ENCODE peak calls at places on chromosome 18, in ten cellular contexts. C is heart left ventricle, P is right lobe of liver, I is PC-3, F is cardiac muscle cell, K is fibroblast of mammary gland, Z is left lung, E is hepatocyte, Y is lower leg skin, H is A549. M is an unnamed sample.
A peak's percentile ranks its signal among the peaks of the same experiment; 100 is the strongest.

GRCh38 chr18:59659486-59660187 is 37.6 kb downstream of the CCBE1 start:
- DNase-seq in Z (no peak), F (no peak), P (no peak), H (no peak), K (no peak), Y (no peak), I (peak; percentile 58), C (no peak), E (no peak), M (no peak)

GRCh38 chr18:75474332-75474731 is 46.8 kb upstream of the SMIM21 start:
- DNase-seq in I (no peak), P (no peak), C (no peak), Z (no peak), F (no peak), H (no peak), E (no peak), Y (no peak), K (peak; percentile 7), M (peak; percentile 53)

GRCh38 chr18:79523738-79524180 is 128.0 kb downstream of the NFATC1 start:
- DNase-seq in K (no peak), F (no peak), H (no peak), Y (no peak), C (no peak), E (no peak), P (peak; percentile 16), Z (peak; percentile 37), I (no peak), M (no peak)

GRCh38 chr18:4248686-4249085 is 206.4 kb downstream of the DLGAP1 start:
- DNase-seq in F (no peak), E (no peak), I (no peak), Z (no peak), P (no peak), K (no peak), Y (no peak), H (no peak), C (no peak), M (no peak)

GRCh38 chr18:75219684-75220083 is 9.1 kb downstream of the TSHZ1 start:
- DNase-seq in C (no peak), E (no peak), Z (no peak), Y (no peak), K (no peak), H (no peak), I (no peak), F (no peak), P (no peak), M (no peak)

GRCh38 chr18:76428396-76429261 is 66.4 kb downstream of the ZNF516 start:
- DNase-seq in Z (no peak), Y (no peak), I (no peak), K (peak; percentile 81), H (no peak), E (no peak), C (no peak), F (no peak), P (no peak), M (no peak)

GRCh38 chr18:36561046-36561445 is 263.5 kb downstream of the FHOD3 start:
- DNase-seq in F (no peak), P (no peak), K (no peak), C (no peak), E (no peak), Z (no peak), I (no peak), Y (no peak), H (no peak), M (no peak)

GRCh38 chr18:79926306-79926705 is 25.1 kb downstream of the SLC66A2 start:
- DNase-seq in I (no peak), F (no peak), Z (peak; percentile 5), Y (peak; percentile 8), K (no peak), E (no peak), C (no peak), P (peak; percentile 26), H (no peak), M (no peak)

GRCh38 chr18:58400337-58400885 is 228.5 kb downstream of the ALPK2 start:
- DNase-seq in F (peak; percentile 18), H (no peak), E (peak; percentile 56), I (no peak), K (peak; percentile 92), Y (no peak), Z (no peak), C (no peak), P (no peak), M (no peak)

GRCh38 chr18:7743256-7743655 is 176.1 kb downstream of the PTPRM start:
- DNase-seq in Y (no peak), K (no peak), P (no peak), I (no peak), H (no peak), F (peak; percentile 27), E (no peak), Z (no peak), C (no peak), M (no peak)

GRCh38 chr18:13120967-13121586 is 97.5 kb upstream of the LDLRAD4 start:
- DNase-seq in Y (no peak), K (peak; percentile 55), H (no peak), I (no peak), Z (no peak), E (no peak), P (no peak), C (no peak), F (peak; percentile 25), M (peak; percentile 53)

GRCh38 chr18:3150274-3150673 is 69.5 kb downstream of the MYOM1 start:
- DNase-seq in K (no peak), I (no peak), Y (no peak), Z (no peak), P (no peak), E (no peak), C (no peak), H (no peak), F (no peak), M (no peak)

GRCh38 chr18:48028716-48029115 is 98.3 kb upstream of the SMAD2 start:
- DNase-seq in K (no peak), C (no peak), Z (peak; percentile 32), I (peak; percentile 23), F (no peak), Y (no peak), E (no peak), H (no peak), P (no peak), M (no peak)

GRCh38 chr18:7146067-7146466 is 28.5 kb upstream of the LAMA1 start:
- DNase-seq in E (no peak), Y (no peak), P (no peak), I (no peak), Z (no peak), C (no peak), F (no peak), K (no peak), H (no peak), M (no peak)

GRCh38 chr18:46622999-46623398 is 34.0 kb downstream of the LOXHD1 start:
- DNase-seq in P (no peak), Z (no peak), I (peak; percentile 25), H (no peak), Y (no peak), K (peak; percentile 28), E (no peak), C (no peak), F (peak; percentile 25), M (peak; percentile 28)
- TF ChIP-seq CTCF in P (no peak), Z (no peak), I (peak; percentile 30), H (peak; percentile 29), Y (no peak), K (peak; percentile 11), E (peak; percentile 42), C (no peak), F (no peak), M (peak; percentile 12)

GRCh38 chr18:35489913-35490490 is 7.8 kb downstream of the INO80C start:
- DNase-seq in P (no peak), E (no peak), Y (no peak), F (no peak), K (no peak), Z (no peak), I (no peak), H (no peak), C (peak; percentile 42), M (no peak)

GRCh38 chr18:35481960-35482366 is 15.8 kb downstream of the INO80C start:
- DNase-seq in Z (no peak), H (no peak), F (no peak), E (peak; percentile 44), Y (no peak), I (peak; percentile 28), P (no peak), C (no peak), K (no peak), M (no peak)

GRCh38 chr18:35484034-35484433 is 13.7 kb downstream of the INO80C start:
- DNase-seq in H (no peak), E (no peak), K (no peak), P (no peak), C (no peak), Z (no peak), I (no peak), Y (no peak), F (no peak), M (no peak)

GRCh38 chr18:35490894-35491688 is 6.7 kb downstream of the INO80C start:
- DNase-seq in P (no peak), Z (no peak), K (no peak), F (no peak), E (no peak), H (no peak), Y (no peak), I (no peak), C (no peak), M (no peak)

DNA sequence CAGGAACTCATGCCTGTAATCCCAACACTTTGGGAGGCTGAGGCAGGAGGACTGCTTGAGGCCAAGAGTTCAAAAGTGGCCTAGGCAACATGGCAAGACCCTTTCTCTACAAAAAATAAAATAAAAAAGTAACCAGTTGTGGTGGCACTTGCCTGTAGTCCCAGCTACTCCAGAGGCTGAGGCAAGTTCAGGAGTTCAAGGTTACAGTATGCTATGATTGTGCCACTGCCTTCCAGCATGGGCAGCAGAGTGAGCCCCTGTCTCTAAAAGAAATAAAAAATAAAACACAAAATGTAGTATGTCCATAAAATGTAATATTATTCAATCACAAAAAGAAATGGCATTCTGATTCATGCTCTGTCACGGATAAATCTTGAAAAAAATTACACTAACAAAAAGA is 11.9 kb downstream of the INO80C start:
- DNase-seq in E (no peak), Y (no peak), F (no peak), P (no peak), K (no peak), Z (no peak), C (no peak), I (no peak), H (no peak), M (no peak)
- H3K4me3 ChIP-seq in E (no peak overlapping the region), Y (no peak overlapping the region), F (no peak overlapping the region), P (no peak overlapping the region), K (no peak overlapping the region), Z (no peak overlapping the region), C (no peak overlapping the region), I (no peak overlapping the region), H (no peak overlapping the region), M (no peak overlapping the region)

GRCh38 chr18:68779169-68779568 is 18.7 kb upstream of the CCDC102B start:
- DNase-seq in I (peak; percentile 10), H (no peak), F (peak; percentile 86), K (peak; percentile 86), C (no peak), P (no peak), E (peak; percentile 14), Y (no peak), Z (no peak), M (peak; percentile 80)
- TF ChIP-seq CTCF in I (no peak), H (no peak), F (no peak), K (no peak), C (no peak), P (no peak), E (no peak), Y (no peak), Z (no peak), M (no peak)

DNA sequence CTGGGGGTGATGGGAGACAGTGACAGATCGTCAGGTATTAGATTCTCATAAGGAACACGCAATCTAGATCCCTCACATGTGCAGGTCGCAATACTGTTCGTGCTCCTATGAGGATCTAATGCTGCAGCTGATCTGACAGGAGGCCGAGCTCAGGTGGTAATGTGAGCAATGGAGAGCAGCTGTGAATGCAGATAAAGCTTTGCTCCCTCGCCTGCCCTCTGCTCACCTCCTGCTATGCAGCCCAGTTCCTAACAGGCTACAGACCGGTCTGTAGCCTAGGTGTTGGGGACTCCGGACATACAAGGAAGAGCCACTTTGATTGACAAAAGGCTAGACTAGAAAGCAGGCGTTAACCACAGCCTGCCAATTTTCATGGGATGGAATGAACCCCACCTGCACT is 183.6 kb upstream of the TMEM200C start:
- DNase-seq in H (no peak), P (no peak), F (no peak), C (no peak), Y (no peak), I (no peak), K (no peak), E (no peak), Z (no peak), M (no peak)
- H3K4me3 ChIP-seq in H (no peak overlapping the region), P (no peak overlapping the region), F (no peak overlapping the region), C (no peak overlapping the region), Y (no peak overlapping the region), I (no peak overlapping the region), K (no peak overlapping the region), E (no peak overlapping the region), Z (no peak overlapping the region), M (no peak overlapping the region)

M was measured in fibroblast of the aortic adventitia.